ENCODE peak calls at places on chromosomes 12 and 14, in five cellular contexts. V is neural crest cell; K is fibroblast of the aortic adventitia; M is CD4-positive, alpha-beta T cell; U is tibial nerve. R is an unnamed sample.
A peak's percentile ranks its signal among the peaks of the same experiment; 100 is the strongest.

GRCh38 chr14:33567003-33567735 is 383.7 kb downstream of the EGLN3 start:
- DNase-seq in V (no peak), K (no peak), M (no peak), U (no peak), R (no peak)

GRCh38 chr12:2259368-2259767 is 206.6 kb downstream of the CACNA1C start:
- DNase-seq in V (no peak), K (no peak), M (no peak), U (no peak), R (peak; percentile 22)

GRCh38 chr14:75123991-75124390 is 2.9 kb downstream of the NEK9 start:
- DNase-seq in V (no peak), K (peak; percentile 73), M (no peak), U (no peak), R (peak; percentile 84)

GRCh38 chr12:9868271-9868815 is 811 bp downstream of the CLEC2B start:
- DNase-seq in V (no peak), K (peak; percentile 7), M (no peak), U (no peak), R (no peak)

GRCh38 chr12:25438638-25439037 is 114.4 kb downstream of the LMNTD1 start:
- DNase-seq in V (no peak), K (peak; percentile 43), M (no peak), U (no peak), R (no peak)

GRCh38 chr12:43029971-43030370 is 440.4 kb upstream of the PRICKLE1 start:
- DNase-seq in V (no peak), K (peak; percentile 22), M (no peak), U (no peak), R (peak; percentile 7)

GRCh38 chr12:20024194-20024593 is 344.1 kb upstream of the PDE3A start:
- DNase-seq in V (no peak), K (peak; percentile 51), M (no peak), U (peak; percentile 28), R (peak; percentile 67)

GRCh38 chr14:63308723-63309317 is 9.9 kb downstream of the GPHB5 start:
- DNase-seq in V (no peak), K (peak; percentile 31), M (no peak), U (no peak), R (peak; percentile 35)

GRCh38 chr12:75660107-75660530 is 148.7 kb upstream of the KRR1 start:
- DNase-seq in V (no peak), K (peak; percentile 91), M (no peak), U (no peak), R (peak; percentile 48)

GRCh38 chr12:57485695-57486094 is 2.2 kb upstream of the MARS1 start:
- DNase-seq in V (no peak), K (no peak), M (no peak), U (no peak), R (no peak)

GRCh38 chr14:87934185-87934584 is 58.8 kb downstream of the GALC start:
- DNase-seq in V (no peak), K (no peak), M (no peak), U (no peak), R (peak; percentile 7)

GRCh38 chr14:79274641-79275366 is 936.5 kb downstream of the DIO2 start:
- DNase-seq in V (no peak), K (no peak), M (no peak), U (no peak), R (peak; percentile 5)
- TF ChIP-seq CTCF in V (peak; percentile 44), K (peak; percentile 17), M (no peak), U (no peak), R (peak; percentile 25)

GRCh38 chr12:121839106-121839992 is 19.3 kb downstream of the HPD start:
- DNase-seq in V (peak; percentile 100), K (peak; percentile 97), M (peak; percentile 100), U (peak; percentile 100), R (peak; percentile 98)
- TF ChIP-seq CTCF in V (peak; percentile 52), K (peak; percentile 55), M (peak; percentile 54), U (peak; percentile 49), R (peak; percentile 42)

GRCh38 chr12:67728296-67728666 is 79.7 kb downstream of the DYRK2 start:
- DNase-seq in V (no peak), K (no peak), M (no peak), U (no peak), R (no peak)
- TF ChIP-seq CTCF in V (no peak), K (no peak), M (no peak), U (no peak), R (no peak)

GRCh38 chr12:77617818-77618217 is 212.9 kb upstream of the NAV3 start:
- DNase-seq in V (no peak), K (no peak), M (no peak), U (no peak), R (no peak)

DNA sequence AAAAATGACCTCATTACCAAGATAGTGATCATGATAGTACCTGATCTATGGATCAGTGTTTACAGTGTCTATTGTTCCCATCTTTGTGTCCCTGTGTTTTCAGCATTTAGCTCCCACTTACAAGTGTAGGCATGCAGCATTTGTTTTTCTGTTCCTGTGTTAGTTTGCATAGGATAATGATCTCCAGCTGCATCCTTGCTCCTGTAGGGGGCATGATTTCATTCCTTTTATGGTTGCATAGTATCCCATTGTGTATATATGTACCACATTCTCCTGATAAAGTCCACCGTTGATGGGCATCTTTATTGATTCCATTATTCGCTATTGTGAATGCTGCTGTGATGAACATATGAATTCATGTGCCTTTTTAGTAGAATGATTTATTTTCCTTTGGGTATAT is 215.4 kb upstream of the NAV3 start:
- DNase-seq in V (no peak), K (peak; percentile 4), M (no peak), U (no peak), R (peak; percentile 7)
- TF ChIP-seq CTCF in V (peak; percentile 36), K (peak; percentile 30), M (no peak), U (no peak), R (no peak)

GRCh38 chr12:105287408-105287807 is 43.1 kb upstream of the C12orf75 start:
- DNase-seq in V (no peak), K (no peak), M (no peak), U (no peak), R (no peak)

GRCh38 chr12:105285378-105285777 is 45.1 kb upstream of the C12orf75 start:
- DNase-seq in V (no peak), K (no peak), M (no peak), U (no peak), R (no peak)

GRCh38 chr12:105291531-105291930 is 39.0 kb upstream of the C12orf75 start:
- DNase-seq in V (no peak), K (no peak), M (no peak), U (no peak), R (no peak)

GRCh38 chr12:105289114-105289904 is 41.2 kb upstream of the C12orf75 start:
- DNase-seq in V (no peak), K (no peak), M (no peak), U (no peak), R (no peak)

GRCh38 chr12:105288311-105288996 is 42.0 kb upstream of the C12orf75 start:
- DNase-seq in V (no peak), K (no peak), M (no peak), U (no peak), R (no peak)
- TF ChIP-seq CTCF in V (no peak), K (no peak), M (no peak), U (no peak), R (no peak)